ENCODE peak calls at places on chromosomes 12 and 14, in eight cellular contexts. S, A, Z, D, J, E, C and Q are unnamed samples. For H3K9me3, the result is how much of the 10 kb centered on the place peaks cover.

GRCh38 chr12:109708939-109709338 is 4.7 kb upstream of the FAM222A start:
- DNase-seq in S (no peak), A (no peak), Z (no peak), D (no peak), J (no peak), E (no peak), C (no peak), Q (no peak)

GRCh38 chr12:75579552-75579951 is 68.1 kb upstream of the KRR1 start:
- DNase-seq in S (no peak), A (no peak), Z (no peak), D (no peak), J (no peak), E (no peak), C (no peak), Q (no peak)

GRCh38 chr12:15701721-15702156 is 87.4 kb downstream of the EPS8 start:
- DNase-seq in S (no peak), A (peak), Z (peak), D (no peak), J (peak), E (no peak), C (no peak), Q (peak)

GRCh38 chr12:96431067-96431466 is 30.8 kb upstream of the CDK17 start:
- DNase-seq in S (no peak), A (no peak), Z (no peak), D (no peak), J (no peak), E (no peak), C (no peak), Q (no peak)

GRCh38 chr14:95185452-95186392 is 28.4 kb upstream of the DICER1 start:
- DNase-seq in S (no peak), A (peak), Z (no peak), D (peak), J (no peak), E (no peak), C (peak), Q (peak)

GRCh38 chr12:67535176-67535575 is 113.4 kb upstream of the DYRK2 start:
- DNase-seq in S (no peak), A (no peak), Z (no peak), D (no peak), J (no peak), E (no peak), C (no peak), Q (no peak)

GRCh38 chr12:14695685-14696084 is 714 bp downstream of the GUCY2C start:
- DNase-seq in S (no peak), A (no peak), Z (no peak), D (no peak), J (no peak), E (no peak), C (no peak), Q (no peak)

GRCh38 chr12:100163416-100164152 is 20.9 kb upstream of the BLTP3B start:
- DNase-seq in S (peak), A (peak), Z (peak), D (peak), J (peak), E (no peak), C (peak), Q (peak)

GRCh38 chr12:104328790-104329189 is 25.3 kb downstream of the EID3 start:
- DNase-seq in S (no peak), A (no peak), Z (no peak), D (no peak), J (no peak), E (no peak), C (no peak), Q (no peak)

GRCh38 chr14:101739446-101740141 is 21.9 kb upstream of the PPP2R5C start:
- DNase-seq in S (no peak), A (no peak), Z (no peak), D (no peak), J (no peak), E (no peak), C (no peak), Q (no peak)

GRCh38 chr14:104972301-104973211 is 5.6 kb downstream of the AHNAK2 start:
- DNase-seq in S (peak), A (peak), Z (peak), D (no peak), J (peak), E (no peak), C (no peak), Q (peak)

GRCh38 chr12:116245189-116245588 is 32.3 kb downstream of the MED13L start:
- DNase-seq in S (no peak), A (no peak), Z (no peak), D (no peak), J (no peak), E (no peak), C (no peak), Q (peak)

GRCh38 chr14:21408152-21408551 is 24.3 kb upstream of the SUPT16H start:
- DNase-seq in S (no peak), A (no peak), Z (peak), D (no peak), J (peak), E (no peak), C (no peak), Q (peak)

GRCh38 chr14:24673534-24674203 is 39.7 kb upstream of the GZMB start:
- DNase-seq in S (no peak), A (no peak), Z (no peak), D (no peak), J (no peak), E (no peak), C (no peak), Q (no peak)

GRCh38 chr14:89902876-89903275 is 51.7 kb downstream of the EFCAB11 start:
- DNase-seq in S (no peak), A (peak), Z (no peak), D (no peak), J (no peak), E (no peak), C (no peak), Q (no peak)

GRCh38 chr12:4169959-4170358 is 103.6 kb upstream of the CCND2 start:
- DNase-seq in S (no peak), A (no peak), Z (no peak), D (no peak), J (no peak), E (no peak), C (no peak), Q (no peak)

GRCh38 chr14:97456958-97457357 is 659.8 kb downstream of the VRK1 start:
- DNase-seq in S (peak), A (no peak), Z (peak), D (no peak), J (no peak), E (no peak), C (peak), Q (no peak)

GRCh38 chr12:131177599-131177998 is 223.9 kb downstream of the ADGRD1 start:
- DNase-seq in S (no peak), A (no peak), Z (no peak), D (no peak), J (no peak), E (no peak), C (no peak), Q (no peak)

GRCh38 chr12:94304012-94304411 is 155.6 kb downstream of the PLXNC1 start:
- DNase-seq in S (no peak), A (no peak), Z (no peak), D (no peak), J (no peak), E (no peak), C (no peak), Q (no peak)

GRCh38 chr12:92624236-92624635 is 78.6 kb upstream of the PLEKHG7 start:
- DNase-seq in S (no peak), A (peak), Z (peak), D (no peak), J (peak), E (no peak), C (no peak), Q (peak)

GRCh38 chr12:92717202-92717601 is 14.4 kb downstream of the PLEKHG7 start:
- DNase-seq in S (no peak), A (peak), Z (peak), D (no peak), J (peak), E (no peak), C (peak), Q (peak)

GRCh38 chr14:75821828-75822521 is 159.8 kb downstream of the TGFB3 start:
- DNase-seq in S (peak), A (no peak), Z (peak), D (no peak), J (no peak), E (no peak), C (no peak), Q (peak)

GRCh38 chr12:127485528-127485927 is 781.4 kb upstream of the TMEM132C start:
- DNase-seq in S (peak), A (no peak), Z (peak), D (no peak), J (peak), E (no peak), C (peak), Q (peak)

GRCh38 chr12:124006582-124007170 is 33.7 kb downstream of the ZNF664 start:
- DNase-seq in S (no peak), A (no peak), Z (no peak), D (peak), J (no peak), E (no peak), C (no peak), Q (no peak)

GRCh38 chr12:94603434-94604068 is 46.8 kb downstream of the TMCC3 start:
- DNase-seq in S (no peak), A (no peak), Z (peak), D (peak), J (no peak), E (peak), C (peak), Q (no peak)

GRCh38 chr12:92030618-92031017 is 115.0 kb downstream of the BTG1 start:
- DNase-seq in S (peak), A (peak), Z (no peak), D (no peak), J (peak), E (no peak), C (no peak), Q (peak)

GRCh38 chr12:80690513-80690912 is 16.9 kb upstream of the MYF6 start:
- DNase-seq in S (no peak), A (peak), Z (no peak), D (no peak), J (no peak), E (no peak), C (no peak), Q (no peak)

GRCh38 chr14:52895000-52895399 is 55.9 kb downstream of the FERMT2 start:
- DNase-seq in S (no peak), A (no peak), Z (no peak), D (no peak), J (peak), E (no peak), C (no peak), Q (peak)

GRCh38 chr14:68668531-68668930 is 124.3 kb downstream of the ZFP36L1 start:
- DNase-seq in S (no peak), A (no peak), Z (no peak), D (no peak), J (no peak), E (no peak), C (no peak), Q (no peak)

GRCh38 chr12:41223600-41223999 is 35.5 kb downstream of the PDZRN4 start:
- DNase-seq in S (no peak), A (no peak), Z (no peak), D (no peak), J (no peak), E (no peak), C (no peak), Q (no peak)

GRCh38 chr12:177336-177979 is 36.5 kb downstream of the SLC6A12 start:
- DNase-seq in S (no peak), A (no peak), Z (no peak), D (no peak), J (no peak), E (no peak), C (no peak), Q (no peak)

GRCh38 chr12:114275937-114276785 is 129.8 kb downstream of the TBX5 start:
- DNase-seq in S (no peak), A (no peak), Z (no peak), D (no peak), J (peak), E (no peak), C (no peak), Q (no peak)

DNA sequence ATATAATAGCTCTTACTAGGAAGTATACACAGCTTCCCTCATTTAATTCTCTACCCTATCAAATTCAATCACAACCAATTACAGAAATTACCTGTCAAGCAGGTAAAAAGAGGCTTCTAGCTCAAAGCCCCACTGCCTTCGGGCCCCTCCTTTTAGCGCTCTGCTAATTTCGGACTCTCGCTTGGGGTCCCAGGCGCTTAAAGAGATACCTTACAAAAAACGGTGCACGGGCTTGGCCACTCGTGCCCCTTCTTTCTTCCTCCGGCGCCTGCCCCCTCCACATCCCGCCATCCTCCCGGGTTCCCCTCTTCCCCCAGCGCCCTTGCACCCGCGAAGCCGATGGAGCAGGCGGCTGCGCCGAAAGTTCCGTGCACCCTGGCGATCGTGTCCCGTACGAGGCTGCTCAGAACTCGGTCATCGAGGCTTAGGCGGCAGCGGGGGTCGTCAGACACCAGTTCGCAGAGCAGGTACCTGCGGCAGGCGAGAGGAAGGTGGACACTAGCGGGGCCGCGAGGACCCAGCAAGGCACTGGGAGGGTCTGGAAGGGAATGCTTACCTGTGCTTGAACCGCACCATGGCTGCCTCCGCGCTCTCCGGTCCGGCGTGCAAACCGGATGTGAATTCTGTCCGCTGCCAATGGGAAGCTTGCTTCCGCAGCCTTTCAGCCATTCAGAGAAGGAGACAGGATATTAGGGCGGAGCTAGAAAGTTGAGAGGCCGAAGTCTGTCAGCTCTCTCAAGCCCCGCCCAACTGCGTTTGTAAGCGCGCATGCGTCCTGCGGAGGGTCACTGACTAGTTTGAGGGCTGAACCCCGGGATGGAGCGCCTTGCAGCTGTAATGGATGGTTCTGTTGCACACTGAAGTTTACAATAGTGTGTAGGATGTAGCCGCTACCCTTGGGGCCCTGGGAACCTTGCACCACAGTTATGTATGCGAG is at the start of gene POP5:
- DNase-seq in S (peak), A (peak), Z (peak), D (peak), J (peak), E (peak), C (peak), Q (peak)
- TF ChIP-seq EZH2 in S (no peak), A (no peak), Z (no peak), D (no peak), J (no peak), E (no peak), C (no peak), Q (no peak)

DNA sequence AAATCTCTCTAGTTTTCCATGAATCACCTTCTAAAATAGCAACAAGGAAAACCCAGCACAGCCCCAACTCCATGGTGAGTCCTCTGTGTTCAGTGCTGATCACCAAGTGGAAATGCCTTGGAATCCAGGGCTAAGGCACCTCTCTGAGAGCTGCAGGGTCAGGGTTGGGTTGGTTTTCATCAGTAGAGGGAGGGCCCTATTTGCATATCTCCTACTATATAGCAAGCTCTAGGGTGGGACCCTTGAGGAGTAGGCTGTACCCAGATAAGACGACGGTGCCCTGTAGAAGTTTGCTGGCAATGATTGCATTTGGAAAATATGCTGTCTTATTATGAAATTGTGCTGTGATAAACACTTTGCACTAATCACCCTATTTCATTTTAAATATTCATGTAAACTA is 1011.8 kb downstream of the TMEM121 start:
- DNase-seq in S (no peak), A (no peak), Z (no peak), D (no peak), J (no peak), E (no peak), C (no peak), Q (no peak)
- H3K9me3 ChIP-seq in S (under half), A (under half), Z (under half), D (under half), J (under half), E (under half), C (under half), Q (under half)

DNA sequence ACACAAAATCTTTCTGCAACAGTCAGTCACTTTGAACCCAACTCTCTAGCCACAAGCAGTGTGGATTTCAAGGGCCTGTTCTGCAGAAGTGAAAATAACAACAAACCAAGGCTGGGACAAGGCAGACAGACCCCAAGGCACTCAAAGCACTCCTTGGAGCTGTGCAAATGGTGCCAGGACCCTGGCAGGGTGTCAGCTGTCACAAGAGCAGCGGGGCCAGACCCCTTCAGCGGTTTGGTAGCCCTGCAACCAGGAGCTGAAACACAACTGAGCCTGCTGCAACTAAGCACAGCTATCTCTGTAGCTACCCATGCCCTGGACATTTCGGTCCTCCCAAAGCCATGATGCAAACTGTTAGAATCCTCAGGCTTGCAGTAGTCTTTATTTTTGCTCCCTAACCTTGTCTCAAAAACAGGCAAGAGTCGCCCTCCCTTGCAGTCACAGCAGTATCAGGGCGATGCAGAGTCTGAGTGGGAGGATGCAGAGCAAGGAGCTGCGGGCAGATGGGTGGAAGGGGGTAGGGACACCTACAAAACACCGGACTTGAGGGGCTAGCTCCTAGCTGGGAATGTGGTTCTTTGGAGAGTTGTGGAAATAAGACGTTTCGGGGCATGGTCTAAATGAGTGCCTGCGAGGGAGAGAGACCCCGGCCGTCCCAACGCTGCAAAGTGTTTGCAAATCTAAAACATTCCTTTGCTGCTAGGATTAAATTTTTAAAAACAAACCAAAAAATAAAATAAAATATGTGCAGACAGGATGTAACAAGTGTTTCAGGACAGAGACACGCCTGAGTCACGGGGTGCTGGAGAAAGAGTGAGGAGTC is 1.1 kb downstream of the NUAK1 start:
- DNase-seq in S (no peak), A (no peak), Z (no peak), D (no peak), J (no peak), E (no peak), C (no peak), Q (no peak)
- TF ChIP-seq EZH2 in S (no peak), A (no peak), Z (no peak), D (no peak), J (no peak), E (no peak), C (no peak), Q (no peak)

GRCh38 chr12:5376591-5377207 is 55.2 kb upstream of the NTF3 start:
- DNase-seq in S (no peak), A (no peak), Z (peak), D (no peak), J (no peak), E (no peak), C (no peak), Q (no peak)

GRCh38 chr12:5369298-5369697 is 62.6 kb upstream of the NTF3 start:
- DNase-seq in S (no peak), A (no peak), Z (no peak), D (no peak), J (no peak), E (no peak), C (no peak), Q (no peak)

GRCh38 chr12:5375547-5376295 is 56.2 kb upstream of the NTF3 start:
- DNase-seq in S (no peak), A (no peak), Z (no peak), D (no peak), J (no peak), E (no peak), C (no peak), Q (no peak)

GRCh38 chr12:5374691-5375090 is 57.2 kb upstream of the NTF3 start:
- DNase-seq in S (no peak), A (no peak), Z (no peak), D (no peak), J (no peak), E (no peak), C (no peak), Q (no peak)

GRCh38 chr12:5371636-5372035 is 60.3 kb upstream of the NTF3 start:
- DNase-seq in S (no peak), A (no peak), Z (no peak), D (no peak), J (peak), E (no peak), C (no peak), Q (no peak)
- H3K9me3 ChIP-seq in S (under half), A (under half), Z (under half), D (under half), J (under half), E (under half), C (under half), Q (under half)

DNA sequence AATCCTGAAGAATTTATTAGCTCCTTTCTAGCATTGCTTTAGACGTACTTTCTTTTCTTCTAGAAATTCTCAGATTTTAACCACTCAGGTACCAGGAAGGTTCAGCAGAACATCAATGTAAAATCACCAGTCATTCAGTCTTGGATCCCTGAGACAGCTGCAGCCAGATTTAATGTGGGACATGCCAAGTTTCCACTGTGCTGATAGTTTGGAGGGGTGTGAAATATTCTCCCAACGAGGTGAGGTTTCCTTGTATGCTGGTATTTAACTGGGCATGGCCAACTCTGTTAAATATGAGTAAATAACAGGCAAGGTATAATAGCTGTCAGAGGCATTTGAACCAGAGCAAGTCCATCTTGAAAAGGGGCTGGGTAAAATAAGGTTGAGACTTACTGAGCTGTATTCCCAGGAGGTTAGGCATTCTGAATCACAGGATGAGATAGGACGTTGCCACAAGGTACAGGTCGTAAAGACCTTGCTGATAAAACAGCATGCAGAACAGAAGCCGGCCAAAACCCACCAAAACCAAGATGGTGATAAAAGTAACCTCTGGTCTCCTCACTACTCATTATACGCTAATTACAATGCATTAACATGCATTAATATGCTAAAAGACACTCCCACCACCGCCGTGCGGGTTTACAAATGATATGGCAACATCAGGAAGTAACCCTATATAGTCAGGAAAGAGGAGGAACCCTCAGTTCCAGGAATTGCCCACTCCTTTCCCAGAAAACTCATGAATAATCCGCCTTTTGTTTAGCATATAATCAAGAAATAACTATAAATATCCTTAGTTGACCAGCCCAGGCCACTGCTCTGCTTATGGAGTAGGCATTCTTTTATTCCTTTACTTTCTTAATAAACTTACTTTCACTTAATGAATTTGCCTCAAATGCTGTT is 75.2 kb upstream of the RASSF8 start:
- DNase-seq in S (no peak), A (no peak), Z (no peak), D (no peak), J (no peak), E (no peak), C (peak), Q (no peak)
- TF ChIP-seq EZH2 in S (no peak), A (no peak), Z (no peak), D (no peak), J (no peak), E (no peak), C (no peak), Q (no peak)